ENCODE peak calls at places on chromosomes 1 and 21, in seven cellular contexts. E is CD8-positive, alpha-beta T cell; Y is activated naive CD8-positive, alpha-beta T cell treated with anti-CD3 and anti-CD28 coated beads, Interleukin-2, amount 50 U/mL, for 24 hours; X is activated CD8-positive, alpha-beta T cell treated with anti-CD3 and anti-CD28 coated beads for 36 hours; F is Right ventricle myocardium superior; B is memory B cell; U is stimulated activated naive CD8-positive, alpha-beta T cell treated with anti-CD3 and anti-CD28 coated beads, Interleukin-15, Interleukin-2, amounts not matched to agents 100 U/mL and 50 U/mL, for 24 hours. J is an unnamed sample.
A peak's percentile ranks its signal among the peaks of the same experiment; 100 is the strongest.

GRCh38 chr1:34549199-34549598 is 205.6 kb upstream of the GJB5 start:
- ATAC-seq in E (no peak), Y (no peak), X (no peak), F (no peak), B (no peak), U (no peak), J (no peak)

GRCh38 chr1:84330125-84330984 is 28.8 kb downstream of the SAMD13 start:
- ATAC-seq in E (no peak), Y (no peak), X (no peak), F (no peak), B (no peak), U (no peak), J (no peak)

GRCh38 chr1:172971241-172971640 is 79.5 kb downstream of the TNFSF18 start:
- ATAC-seq in E (no peak), Y (no peak), X (no peak), F (no peak), B (no peak), U (no peak), J (peak; percentile 89)

GRCh38 chr21:25615880-25616279 is 8.6 kb upstream of the MRPL39 start:
- ATAC-seq in E (no peak), Y (no peak), X (no peak), F (peak; percentile 90), B (no peak), U (no peak), J (no peak)

GRCh38 chr1:8212443-8212920 is 105.4 kb upstream of the SLC45A1 start:
- ATAC-seq in E (no peak), Y (no peak), X (no peak), F (no peak), B (no peak), U (no peak), J (no peak)

GRCh38 chr1:162726539-162726938 is 64.0 kb upstream of the HSD17B7 start:
- ATAC-seq in E (no peak), Y (no peak), X (no peak), F (no peak), B (no peak), U (no peak), J (no peak)

GRCh38 chr1:95223110-95223509 is 10.9 kb upstream of the RWDD3 start:
- ATAC-seq in E (no peak), Y (no peak), X (no peak), F (peak; percentile 73), B (no peak), U (no peak), J (no peak)

GRCh38 chr21:37601915-37602314 is 235.3 kb downstream of the DYRK1A start:
- ATAC-seq in E (no peak), Y (peak; percentile 36), X (no peak), F (no peak), B (no peak), U (peak; percentile 46), J (no peak)